ENCODE peak calls at places on chromosomes 1 and 21, in five cellular contexts. One of them, this sample, is unnamed.

GRCh38 chr1:29812397-29813135 is 576.2 kb downstream of the PTPRU start:
- DNase-seq in astrocyte of the spinal cord: no peak
- DNase-seq in EH: no peak
- DNase-seq in H9: no peak
- DNase-seq in AG08395: no peak
- DNase-seq in this sample: no peak

GRCh38 chr1:4055677-4055967 is 155.6 kb upstream of the C1orf174 start:
- DNase-seq in astrocyte of the spinal cord: no peak
- DNase-seq in H9: no peak
- DNase-seq in EH: no peak
- DNase-seq in AG08395: no peak
- DNase-seq in this sample: no peak

GRCh38 chr21:33185852-33186251 is 43.9 kb upstream of the IFNAR2 start:
- DNase-seq in AG08395: no peak
- DNase-seq in H9: no peak
- DNase-seq in EH: no peak
- DNase-seq in astrocyte of the spinal cord: no peak
- DNase-seq in this sample: no peak

GRCh38 chr1:11650331-11650991 is 3.8 kb downstream of the FBXO2 start:
- DNase-seq in EH: peak
- DNase-seq in AG08395: peak
- DNase-seq in H9: peak
- DNase-seq in astrocyte of the spinal cord: peak
- DNase-seq in this sample: peak

GRCh38 chr1:17360272-17360956 is 11.6 kb upstream of the PADI6 start:
- DNase-seq in astrocyte of the spinal cord: no peak
- DNase-seq in H9: peak
- DNase-seq in AG08395: no peak
- DNase-seq in EH: no peak
- DNase-seq in this sample: no peak

GRCh38 chr1:42845866-42846256 is 552 bp upstream of the ZNF691 start:
- DNase-seq in EH: no peak
- DNase-seq in AG08395: no peak
- DNase-seq in astrocyte of the spinal cord: no peak
- DNase-seq in H9: no peak
- DNase-seq in this sample: no peak

GRCh38 chr21:21018841-21019240 is 20.6 kb downstream of the NCAM2 start:
- DNase-seq in AG08395: no peak
- DNase-seq in EH: no peak
- DNase-seq in astrocyte of the spinal cord: peak
- DNase-seq in H9: no peak
- DNase-seq in this sample: no peak

GRCh38 chr1:240847330-240847729 is 235.4 kb upstream of the GREM2 start:
- DNase-seq in astrocyte of the spinal cord: no peak
- DNase-seq in EH: no peak
- DNase-seq in AG08395: no peak
- DNase-seq in H9: no peak
- DNase-seq in this sample: no peak

GRCh38 chr1:164092603-164093353 is 466.2 kb upstream of the PBX1 start:
- DNase-seq in EH: peak
- DNase-seq in H9: no peak
- DNase-seq in AG08395: no peak
- DNase-seq in astrocyte of the spinal cord: no peak
- DNase-seq in this sample: no peak

This sample was measured in T-helper 22 cell.